ENCODE peak calls at places on chromosomes 13 and 19, in nine cellular contexts. O is stimulated activated CD4-positive, alpha-beta T cell treated with anti-CD3 and anti-CD28 coated beads, Interleukin-1b, Interleukin-23, amount 100 ng/mL, for 1 hour; V is WTC11; H is uterus; L is AG10803; R is colonic mucosa; M is EL; E is psoas muscle; B is GM12878. T is an unnamed sample.

GRCh38 chr19:36097036-36097435 is 13.9 kb upstream of the OVOL3 start:
- DNase-seq in O (no peak), V (no peak), H (no peak), L (no peak), R (no peak), M (no peak), E (no peak), B (no peak), T (no peak)

GRCh38 chr13:26991508-26992181 is 180.0 kb downstream of the USP12 start:
- DNase-seq in O (no peak), V (no peak), H (no peak), L (no peak), R (no peak), M (no peak), E (no peak), B (no peak), T (no peak)

GRCh38 chr13:21427741-21428140 is 31.4 kb downstream of the ZDHHC20 start:
- DNase-seq in O (no peak), V (no peak), H (no peak), L (no peak), R (no peak), M (no peak), E (no peak), B (peak), T (no peak)

GRCh38 chr13:95536629-95537241 is 15.8 kb upstream of the CLDN10 start:
- DNase-seq in O (no peak), V (no peak), H (no peak), L (peak), R (no peak), M (peak), E (no peak), B (no peak), T (no peak)

GRCh38 chr13:20188649-20189553 is 3.8 kb downstream of the GJB2 start:
- DNase-seq in O (no peak), V (peak), H (no peak), L (no peak), R (peak), M (no peak), E (no peak), B (no peak), T (no peak)

GRCh38 chr19:30799854-30800755 is 427.9 kb downstream of the ZNF536 start:
- DNase-seq in O (no peak), V (peak), H (no peak), L (peak), R (peak), M (no peak), E (no peak), B (no peak), T (no peak)

GRCh38 chr13:43397110-43397509 is 373.7 kb downstream of the DNAJC15 start:
- DNase-seq in O (no peak), V (no peak), H (no peak), L (peak), R (no peak), M (peak), E (no peak), B (no peak), T (peak)

GRCh38 chr19:7562646-7563393 is 27.3 kb downstream of the PNPLA6 start:
- DNase-seq in O (no peak), V (peak), H (no peak), L (no peak), R (no peak), M (no peak), E (no peak), B (no peak), T (no peak)

GRCh38 chr13:93039131-93039530 is 187.5 kb upstream of the GPC6 start:
- DNase-seq in O (no peak), V (no peak), H (no peak), L (peak), R (no peak), M (peak), E (no peak), B (no peak), T (no peak)

GRCh38 chr13:78183737-78184136 is 265.1 kb upstream of the EDNRB start:
- DNase-seq in O (no peak), V (no peak), H (no peak), L (peak), R (no peak), M (no peak), E (no peak), B (no peak), T (no peak)

GRCh38 chr13:40477623-40478608 is 188.5 kb downstream of the FOXO1 start:
- DNase-seq in O (no peak), V (no peak), H (peak), L (no peak), R (no peak), M (no peak), E (peak), B (no peak), T (no peak)

GRCh38 chr19:18723871-18724377 is 40.4 kb downstream of the CRTC1 start:
- DNase-seq in O (no peak), V (no peak), H (no peak), L (no peak), R (no peak), M (no peak), E (no peak), B (no peak), T (no peak)

GRCh38 chr19:52034051-52034728 is 6.0 kb upstream of the ZNF614 start:
- DNase-seq in O (no peak), V (no peak), H (no peak), L (no peak), R (no peak), M (no peak), E (no peak), B (no peak), T (no peak)

T was measured in GOT3.